ENCODE peak calls at places on chromosomes 11 and 22, in four cellular contexts. P is HAP-1, C is activated gamma-delta T cell treated with Interleukin-2 at 50 U/mL for 16 hours, A is iris pigment epithelial cell. D is an unnamed sample.
A peak's percentile ranks its signal among the peaks of the same experiment; 100 is the strongest.

GRCh38 chr11:17473071-17473744 is 3.4 kb downstream of the ABCC8 start:
- DNase-seq in P (peak; percentile 42), C (no peak), A (peak; percentile 3), D (peak; percentile 83)

GRCh38 chr11:71927813-71928738 is at the start of gene XNDC1N:
- DNase-seq in P (peak; percentile 81), C (peak; percentile 46), A (peak; percentile 92), D (peak; percentile 67)

GRCh38 chr11:9601041-9601875 is 27.8 kb downstream of the WEE1 start:
- DNase-seq in P (no peak), C (peak; percentile 46), A (peak; percentile 93), D (no peak)

GRCh38 chr22:35325209-35325608 is 25.5 kb downstream of the TOM1 start:
- DNase-seq in P (no peak), C (no peak), A (no peak), D (no peak)

GRCh38 chr11:76772100-76772782 is 10.9 kb upstream of the TSKU start:
- DNase-seq in P (no peak), C (no peak), A (peak; percentile 26), D (no peak)

GRCh38 chr11:46553746-46554204 is 40.0 kb downstream of the AMBRA1 start:
- DNase-seq in P (no peak), C (no peak), A (peak; percentile 29), D (peak; percentile 23)

GRCh38 chr11:38095268-38095667 is 1497.2 kb upstream of the RAG2 start:
- DNase-seq in P (no peak), C (no peak), A (no peak), D (no peak)

GRCh38 chr11:115912484-115912945 is 408.3 kb upstream of the CADM1 start:
- DNase-seq in P (no peak), C (no peak), A (no peak), D (no peak)

GRCh38 chr11:2835768-2836150 is 49.8 kb downstream of the CDKN1C start:
- DNase-seq in P (no peak), C (no peak), A (no peak), D (no peak)

GRCh38 chr22:29128891-29129643 is 56.2 kb downstream of the KREMEN1 start:
- DNase-seq in P (no peak), C (no peak), A (peak; percentile 49), D (no peak)

GRCh38 chr22:19761022-19761499 is 483 bp downstream of the TBX1 start:
- DNase-seq in P (no peak), C (no peak), A (no peak), D (no peak)

GRCh38 chr22:30920407-30920806 is 48.2 kb downstream of the MORC2 start:
- DNase-seq in P (peak; percentile 40), C (peak; percentile 88), A (peak; percentile 60), D (peak; percentile 78)

GRCh38 chr22:50599816-50600454 is 658 bp upstream of the MAPK8IP2 start:
- DNase-seq in P (peak; percentile 28), C (peak; percentile 58), A (peak; percentile 24), D (peak; percentile 97)

GRCh38 chr11:65310215-65310614 is 4.5 kb upstream of the CDC42EP2 start:
- DNase-seq in P (no peak), C (no peak), A (no peak), D (no peak)

GRCh38 chr22:30210235-30210831 is 36.2 kb downstream of the LIF start:
- DNase-seq in P (no peak), C (no peak), A (peak; percentile 85), D (peak; percentile 64)

GRCh38 chr22:37370306-37370979 is 56.8 kb downstream of the ELFN2 start:
- DNase-seq in P (no peak), C (no peak), A (no peak), D (no peak)

GRCh38 chr22:32407936-32408335 is 4.1 kb downstream of the RTCB start:
- DNase-seq in P (no peak), C (no peak), A (no peak), D (no peak)

GRCh38 chr22:50267591-50268390 is 2.4 kb downstream of the MAPK11 start:
- DNase-seq in P (no peak), C (peak; percentile 24), A (peak; percentile 51), D (no peak)

GRCh38 chr22:50674606-50675552 is 2.3 kb downstream of the SHANK3 start:
- DNase-seq in P (peak; percentile 44), C (no peak), A (no peak), D (peak; percentile 81)

GRCh38 chr22:32735516-32735915 is 66.0 kb upstream of the TIMP3 start:
- DNase-seq in P (no peak), C (no peak), A (no peak), D (no peak)

GRCh38 chr11:134257101-134257500 is 3.7 kb downstream of the ACAD8 start:
- DNase-seq in P (no peak), C (no peak), A (no peak), D (no peak)

GRCh38 chr22:45420539-45420938 is 7.0 kb downstream of the RIBC2 start:
- DNase-seq in P (no peak), C (no peak), A (no peak), D (no peak)

GRCh38 chr11:65045728-65046127 is 4.7 kb downstream of the SAC3D1 start:
- DNase-seq in P (no peak), C (no peak), A (no peak), D (no peak)

GRCh38 chr22:36022162-36022561 is 6.5 kb downstream of the RBFOX2 start:
- DNase-seq in P (no peak), C (no peak), A (peak; percentile 78), D (no peak)

GRCh38 chr11:16987205-16987568 is 27.0 kb downstream of the PLEKHA7 start:
- DNase-seq in P (no peak), C (no peak), A (no peak), D (no peak)

GRCh38 chr11:117820071-117820470 is 4.5 kb downstream of the FXYD2 start:
- DNase-seq in P (no peak), C (no peak), A (no peak), D (no peak)

GRCh38 chr11:45187375-45187774 is 40.9 kb downstream of the PRDM11 start:
- DNase-seq in P (no peak), C (no peak), A (no peak), D (no peak)

GRCh38 chr22:49861642-49862407 is 8.2 kb downstream of the ZBED4 start:
- DNase-seq in P (no peak), C (no peak), A (no peak), D (no peak)

GRCh38 chr22:31038686-31039085 is 42.4 kb upstream of the SMTN start:
- DNase-seq in P (no peak), C (no peak), A (no peak), D (no peak)

GRCh38 chr11:127866109-127866508 is 721.2 kb downstream of the ETS1 start:
- DNase-seq in P (no peak), C (no peak), A (no peak), D (no peak)

GRCh38 chr22:35802885-35803284 is 85.2 kb downstream of the APOL5 start:
- DNase-seq in P (no peak), C (no peak), A (no peak), D (no peak)

GRCh38 chr11:12981879-12982531 is 27.1 kb upstream of the RASSF10 start:
- DNase-seq in P (no peak), C (no peak), A (no peak), D (no peak)

GRCh38 chr11:41382927-41383326 is 76.5 kb downstream of the LRRC4C start:
- DNase-seq in P (no peak), C (no peak), A (peak; percentile 12), D (no peak)

GRCh38 chr11:126335463-126335760 is 20.1 kb upstream of the ST3GAL4 start:
- DNase-seq in P (no peak), C (no peak), A (no peak), D (no peak)

GRCh38 chr11:115168229-115168671 is 336.0 kb downstream of the CADM1 start:
- DNase-seq in P (no peak), C (no peak), A (peak; percentile 16), D (no peak)

GRCh38 chr11:45663486-45664375 is 1.7 kb downstream of the CHST1 start:
- DNase-seq in P (no peak), C (no peak), A (no peak), D (no peak)

GRCh38 chr22:27170491-27170890 is 513.1 kb downstream of the MIAT start:
- DNase-seq in P (no peak), C (no peak), A (peak; percentile 71), D (no peak)

GRCh38 chr11:3009481-3009880 is 17.4 kb upstream of the NAP1L4 start:
- DNase-seq in P (no peak), C (no peak), A (no peak), D (no peak)

GRCh38 chr11:70528794-70529580 is 130.7 kb downstream of the CTTN start:
- DNase-seq in P (no peak), C (no peak), A (no peak), D (no peak)